ENCODE peak calls at places on chromosomes 4 and X, in four cellular contexts. N, T, K and W are unnamed samples.

GRCh38 chr4:48681856-48682255 is 98.2 kb downstream of the FRYL start:
- DNase-seq in N (no peak), K (peak), T (peak), W (no peak)

GRCh38 chrX:9285342-9285771 is 179.5 kb upstream of the TBL1X start:
- DNase-seq in N (no peak), K (no peak), T (no peak), W (no peak)

GRCh38 chrX:154719132-154719675 is 31.7 kb downstream of the GAB3 start:
- DNase-seq in N (no peak), T (no peak), K (peak), W (peak)

GRCh38 chrX:123184199-123184857 is at the start of gene GRIA3:
- DNase-seq in N (no peak), K (peak), T (no peak), W (no peak)

GRCh38 chr4:152674359-152674758 is 5.4 kb downstream of the TMEM154 start:
- DNase-seq in K (no peak), T (no peak), N (no peak), W (no peak)

GRCh38 chr4:144575181-144575580 is 70.8 kb upstream of the HHIP start:
- DNase-seq in T (no peak), K (no peak), N (no peak), W (peak)

GRCh38 chr4:44160776-44161377 is 287.7 kb downstream of the KCTD8 start:
- DNase-seq in K (no peak), N (no peak), T (peak), W (no peak)

GRCh38 chr4:184688447-184688846 is 38.9 kb downstream of the PRIMPOL start:
- DNase-seq in N (no peak), K (peak), T (peak), W (no peak)